ENCODE peak calls at places on chromosome 7, in eight cellular contexts. B, L, T, I, P, E, Y and J are unnamed samples.

GRCh38 chr7:157233677-157234076 is 95.0 kb downstream of the UBE3C start:
- DNase-seq in E (no peak), L (peak), T (no peak), I (no peak), Y (no peak), P (no peak), B (no peak), J (no peak)

GRCh38 chr7:135441791-135442190 is 68.1 kb downstream of the CNOT4 start:
- DNase-seq in L (peak), B (no peak), Y (no peak), T (no peak), I (no peak), E (peak), P (no peak), J (no peak)

GRCh38 chr7:25894002-25894901 is 257.7 kb upstream of the NFE2L3 start:
- DNase-seq in I (peak), E (peak), P (peak), L (no peak), T (no peak), B (no peak), Y (no peak), J (no peak)

GRCh38 chr7:100091411-100092181 is 2.8 kb downstream of the COPS6 start:
- DNase-seq in L (peak), B (no peak), I (no peak), T (no peak), Y (no peak), P (no peak), E (no peak), J (no peak)

GRCh38 chr7:2912684-2913439 is 68.8 kb upstream of the GNA12 start:
- DNase-seq in L (no peak), Y (no peak), B (no peak), T (no peak), E (no peak), P (no peak), I (no peak), J (no peak)

GRCh38 chr7:39353615-39354376 is 212.4 kb upstream of the YAE1 start:
- DNase-seq in P (peak), E (peak), L (peak), T (peak), Y (peak), I (peak), B (no peak), J (peak)

GRCh38 chr7:45682836-45683555 is 108.8 kb downstream of the ADCY1 start:
- DNase-seq in B (peak), L (no peak), I (no peak), T (no peak), E (no peak), Y (no peak), P (no peak), J (peak)

GRCh38 chr7:68964060-68964459 is 634.2 kb upstream of the AUTS2 start:
- DNase-seq in B (no peak), Y (no peak), E (no peak), P (no peak), I (no peak), L (peak), T (no peak), J (no peak)

GRCh38 chr7:46583606-46584005 is 662.5 kb upstream of the IGFBP3 start:
- DNase-seq in B (no peak), I (no peak), E (no peak), L (no peak), T (no peak), P (no peak), Y (no peak), J (no peak)

GRCh38 chr7:1123721-1124120 is 35.8 kb downstream of the GPER1 start:
- DNase-seq in I (peak), T (peak), P (no peak), B (no peak), Y (peak), E (peak), L (peak), J (peak)

GRCh38 chr7:13981070-13981469 is 8.4 kb downstream of the ETV1 start:
- DNase-seq in Y (no peak), L (peak), E (peak), T (no peak), B (no peak), P (peak), I (peak), J (no peak)

GRCh38 chr7:63925626-63926460 is 72.8 kb upstream of the ZNF722 start:
- DNase-seq in B (peak), Y (no peak), E (no peak), I (no peak), P (peak), L (no peak), T (no peak), J (no peak)

GRCh38 chr7:143936087-143937009 is 1.3 kb downstream of the OR2F2 start:
- DNase-seq in T (no peak), B (no peak), I (no peak), Y (no peak), P (no peak), L (peak), E (no peak), J (no peak)

GRCh38 chr7:20816389-20816959 is 29.8 kb upstream of the SP8 start:
- DNase-seq in L (no peak), E (no peak), P (no peak), T (no peak), B (no peak), I (no peak), Y (no peak), J (no peak)

GRCh38 chr7:132548489-132549078 is 27.7 kb downstream of the PLXNA4 start:
- DNase-seq in L (peak), B (no peak), P (no peak), I (no peak), E (no peak), T (no peak), Y (no peak), J (no peak)

GRCh38 chr7:73623798-73624668 is at the start of gene MLXIPL:
- DNase-seq in I (peak), L (peak), B (peak), E (peak), T (peak), Y (peak), P (peak), J (peak)

GRCh38 chr7:69311489-69311888 is 286.8 kb upstream of the AUTS2 start:
- DNase-seq in E (no peak), L (no peak), P (no peak), Y (no peak), T (no peak), I (no peak), B (no peak), J (no peak)

GRCh38 chr7:138813945-138814344 is 15.9 kb upstream of the ATP6V0A4 start:
- DNase-seq in I (no peak), L (no peak), Y (no peak), B (no peak), P (no peak), T (no peak), E (no peak), J (no peak)

GRCh38 chr7:128154519-128154918 is 86.6 kb upstream of the LEP start:
- DNase-seq in T (no peak), B (no peak), E (no peak), Y (no peak), I (no peak), P (no peak), L (no peak), J (no peak)

GRCh38 chr7:113715262-113715661 is 203.5 kb downstream of the PPP1R3A start:
- DNase-seq in T (no peak), L (no peak), P (no peak), E (no peak), Y (no peak), B (no peak), I (no peak), J (no peak)

GRCh38 chr7:91564101-91564500 is 299.9 kb downstream of the FZD1 start:
- DNase-seq in L (no peak), Y (no peak), P (no peak), I (no peak), T (no peak), E (no peak), B (no peak), J (no peak)

GRCh38 chr7:139297795-139298194 is 43.3 kb upstream of the FMC1 start:
- DNase-seq in Y (no peak), B (no peak), I (no peak), E (no peak), T (no peak), L (no peak), P (peak), J (no peak)

GRCh38 chr7:45689797-45690761 is 115.9 kb downstream of the ADCY1 start:
- DNase-seq in Y (no peak), L (no peak), I (no peak), P (no peak), E (no peak), B (peak), T (no peak), J (no peak)

GRCh38 chr7:41912851-41913580 is 210.1 kb upstream of the INHBA start:
- DNase-seq in B (no peak), E (no peak), L (no peak), Y (no peak), I (no peak), T (no peak), P (no peak), J (no peak)

GRCh38 chr7:15215611-15216010 is 313.1 kb upstream of the DGKB start:
- DNase-seq in L (no peak), E (no peak), T (no peak), B (no peak), Y (no peak), P (no peak), I (no peak), J (no peak)

GRCh38 chr7:107856806-107857540 is 34.0 kb upstream of the DLD start:
- DNase-seq in T (no peak), B (no peak), P (no peak), E (no peak), I (no peak), L (no peak), Y (no peak), J (no peak)

GRCh38 chr7:140015471-140015970 is 47.2 kb downstream of the PARP12 start:
- DNase-seq in I (no peak), L (no peak), P (no peak), B (peak), T (no peak), Y (no peak), E (no peak), J (no peak)

GRCh38 chr7:132919776-132920175 is 162.1 kb downstream of the CHCHD3 start:
- DNase-seq in B (no peak), Y (no peak), T (no peak), E (no peak), I (no peak), P (no peak), L (no peak), J (no peak)

GRCh38 chr7:44893710-44894135 is 8.4 kb upstream of the PURB start:
- DNase-seq in L (no peak), T (no peak), P (no peak), E (no peak), I (no peak), B (no peak), Y (no peak), J (no peak)

GRCh38 chr7:94649313-94649924 is 6.5 kb downstream of the SGCE start:
- DNase-seq in I (no peak), P (no peak), B (no peak), E (no peak), Y (no peak), T (no peak), L (no peak), J (no peak)

GRCh38 chr7:28551311-28551710 is 139.0 kb downstream of the CREB5 start:
- DNase-seq in B (no peak), P (no peak), E (no peak), Y (no peak), T (no peak), I (no peak), L (no peak), J (no peak)

GRCh38 chr7:117249696-117250095 is 73.2 kb downstream of the WNT2 start:
- DNase-seq in P (no peak), B (no peak), T (no peak), L (no peak), E (no peak), Y (no peak), I (no peak), J (no peak)

GRCh38 chr7:50837965-50838364 is 55.3 kb upstream of the GRB10 start:
- DNase-seq in L (peak), Y (no peak), E (no peak), I (no peak), P (peak), T (no peak), B (no peak), J (no peak)

GRCh38 chr7:38274493-38274892 is 1.1 kb upstream of the TARP start:
- DNase-seq in P (no peak), E (no peak), I (no peak), Y (no peak), L (peak), B (no peak), T (no peak), J (no peak)

GRCh38 chr7:133794490-133794889 is 332.6 kb upstream of the LRGUK start:
- DNase-seq in L (no peak), I (no peak), P (no peak), T (no peak), B (no peak), E (no peak), Y (no peak), J (no peak)

GRCh38 chr7:102287465-102288146 is 938 bp downstream of the SH2B2 start:
- DNase-seq in T (peak), P (no peak), E (peak), B (peak), Y (no peak), L (no peak), I (no peak), J (no peak)

GRCh38 chr7:30396379-30396778 is 82.2 kb downstream of the NOD1 start:
- DNase-seq in E (no peak), L (no peak), P (no peak), B (no peak), Y (no peak), T (no peak), I (no peak), J (no peak)
- TF ChIP-seq CTCF in E (peak), L (peak), P (no peak), B (no peak), Y (no peak), T (no peak), I (no peak), J (no peak)

DNA sequence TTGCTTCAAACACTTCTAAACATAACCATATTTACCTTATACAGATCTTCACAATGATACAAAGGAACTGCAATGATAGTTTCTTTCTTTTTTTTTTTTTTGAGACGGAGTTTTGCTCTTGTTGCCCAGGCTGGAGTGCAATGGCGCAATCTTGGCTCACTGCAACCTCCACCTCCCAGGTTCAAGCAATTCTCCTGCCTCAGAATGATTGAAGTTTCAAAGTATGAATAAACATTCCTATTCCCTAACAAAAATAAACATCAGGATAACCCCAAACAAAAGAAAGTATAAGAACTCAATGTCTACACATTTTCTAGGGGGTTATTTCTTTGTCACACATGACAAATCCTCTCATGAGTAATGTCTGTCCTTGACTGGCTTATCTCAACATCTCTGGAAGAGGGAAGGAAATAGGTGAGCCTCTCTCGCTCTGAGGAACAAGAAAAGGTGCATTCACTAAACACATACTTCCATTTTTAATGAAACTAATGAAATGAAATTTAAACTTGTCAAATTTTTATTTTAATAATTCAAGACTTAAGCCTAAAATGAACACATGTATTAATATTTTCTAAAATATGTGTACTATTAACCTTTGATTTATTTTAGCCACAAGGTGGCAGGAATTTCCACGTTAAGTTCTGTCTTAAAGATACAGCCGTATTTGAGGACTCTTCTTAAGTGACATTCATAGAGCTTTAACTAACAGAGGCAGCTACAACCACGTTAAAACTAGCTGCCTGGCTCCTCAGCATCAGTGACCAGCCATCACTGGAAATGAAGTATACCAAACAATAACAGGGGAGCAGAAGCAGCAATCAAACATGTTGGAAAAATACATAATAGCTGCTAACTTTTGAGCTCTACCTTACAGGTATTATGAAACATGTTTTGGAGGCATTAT is 58.3 kb downstream of the MALSU1 start:
- DNase-seq in T (no peak), E (peak), P (no peak), Y (no peak), B (no peak), L (no peak), I (no peak), J (no peak)
- TF ChIP-seq CTCF in T (peak), E (peak), P (peak), Y (peak), B (no peak), L (peak), I (peak), J (peak)

DNA sequence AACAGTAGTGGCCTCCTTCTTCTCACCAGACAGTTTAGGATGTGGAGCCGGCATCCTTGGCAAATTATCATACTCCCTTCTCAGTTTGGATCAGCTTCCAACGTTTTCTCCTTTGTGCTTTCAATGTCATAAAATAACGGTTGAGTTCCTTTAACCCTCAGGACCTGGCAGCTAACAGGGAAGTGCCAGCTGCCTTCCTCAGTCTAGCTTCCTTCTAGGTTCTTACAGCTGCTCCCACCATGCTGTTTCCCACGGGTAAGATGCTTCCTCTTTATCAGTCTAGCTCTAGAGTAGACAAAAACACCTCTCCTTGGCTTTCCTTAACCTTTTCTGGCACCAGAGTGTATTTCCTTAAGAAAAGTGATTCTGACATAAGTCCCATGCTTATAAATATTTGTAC is 33.2 kb downstream of the BLVRA start:
- DNase-seq in E (no peak), Y (no peak), T (no peak), I (no peak), B (no peak), L (no peak), P (no peak), J (no peak)
- TF ChIP-seq CTCF in E (no peak), Y (no peak), T (no peak), I (no peak), B (no peak), L (no peak), P (no peak), J (no peak)

DNA sequence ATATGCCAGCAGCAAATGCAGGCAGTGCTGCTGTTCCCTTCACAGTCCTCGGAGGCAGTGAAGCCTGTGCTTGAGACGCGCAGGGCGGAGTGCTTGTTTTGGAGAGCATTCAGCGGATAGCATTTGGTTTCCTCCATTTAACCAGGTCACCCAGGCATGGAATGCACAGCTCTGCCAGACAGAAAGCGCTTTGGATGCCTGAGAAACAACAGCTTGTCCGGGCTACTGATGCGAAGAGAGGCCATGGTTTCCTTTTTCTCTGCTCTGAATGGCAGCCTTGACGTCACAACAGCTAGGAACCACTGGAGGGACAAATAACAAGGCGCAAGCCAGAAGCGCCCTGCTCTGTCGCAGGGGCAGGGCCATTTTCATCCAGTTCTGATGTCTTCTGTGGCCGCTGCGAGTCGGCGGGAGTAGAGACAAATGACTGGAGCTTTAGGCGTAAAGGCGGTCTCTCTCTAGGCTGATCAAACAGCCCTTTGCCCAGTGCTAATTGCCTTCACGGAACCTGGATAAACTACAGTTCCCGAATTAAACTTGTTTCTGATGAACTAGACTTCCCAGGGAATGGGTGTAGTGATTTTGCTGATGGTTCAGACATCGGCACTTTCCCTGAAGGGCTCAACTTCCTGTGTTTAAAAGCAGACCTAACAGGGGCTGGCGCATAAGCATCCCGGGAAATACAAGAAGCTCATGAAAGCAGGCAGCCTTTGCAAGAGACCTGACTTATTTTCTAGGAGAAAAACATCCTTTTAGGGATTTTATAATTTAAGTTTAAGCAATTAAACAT is 187.6 kb upstream of the KLF14 start:
- DNase-seq in B (no peak), L (peak), P (no peak), Y (no peak), I (no peak), T (no peak), E (peak), J (peak)
- TF ChIP-seq CTCF in B (no peak), L (no peak), P (no peak), Y (no peak), I (no peak), T (no peak), E (no peak), J (no peak)